ENCODE peak calls at places on chromosome 9, in seven cellular contexts. Y, B, J, M, P, H and R are unnamed samples.

GRCh38 chr9:114287001-114287762 is 35.7 kb upstream of the ORM1 start:
- DNase-seq in Y (no peak), B (no peak), J (no peak), M (peak), P (peak), H (no peak), R (no peak)

GRCh38 chr9:18798106-18798505 is 234.9 kb downstream of the SAXO1 start:
- DNase-seq in Y (no peak), B (no peak), J (no peak), M (no peak), P (no peak), H (no peak), R (no peak)

GRCh38 chr9:89256690-89257089 is 54.3 kb upstream of the CKS2 start:
- DNase-seq in Y (no peak), B (no peak), J (no peak), M (no peak), P (no peak), H (no peak), R (no peak)

GRCh38 chr9:134243778-134244467 is 79.6 kb upstream of the RNU6ATAC start:
- DNase-seq in Y (peak), B (peak), J (no peak), M (no peak), P (no peak), H (no peak), R (peak)

GRCh38 chr9:21081999-21082398 is 4.3 kb upstream of the IFNB1 start:
- DNase-seq in Y (no peak), B (peak), J (no peak), M (no peak), P (no peak), H (no peak), R (no peak)

GRCh38 chr9:127214421-127215265 is 49.9 kb upstream of the GARNL3 start:
- DNase-seq in Y (peak), B (peak), J (peak), M (peak), P (no peak), H (peak), R (no peak)

GRCh38 chr9:91163773-91164471 is 197.8 kb downstream of the AUH start:
- DNase-seq in Y (no peak), B (no peak), J (no peak), M (no peak), P (no peak), H (no peak), R (peak)

GRCh38 chr9:134962065-134962997 is 44.6 kb upstream of the FCN1 start:
- DNase-seq in Y (no peak), B (no peak), J (no peak), M (no peak), P (no peak), H (no peak), R (no peak)

GRCh38 chr9:5718296-5719032 is 89.6 kb downstream of the RIC1 start:
- DNase-seq in Y (no peak), B (no peak), J (no peak), M (no peak), P (no peak), H (no peak), R (no peak)

GRCh38 chr9:114163517-114163924 is 8.2 kb downstream of the COL27A1 start:
- DNase-seq in Y (no peak), B (no peak), J (peak), M (peak), P (peak), H (peak), R (no peak)

GRCh38 chr9:126411225-126411947 is 84.8 kb downstream of the MVB12B start:
- DNase-seq in Y (no peak), B (peak), J (no peak), M (no peak), P (no peak), H (no peak), R (no peak)

GRCh38 chr9:98867434-98868168 is 60.1 kb downstream of the GALNT12 start:
- DNase-seq in Y (peak), B (no peak), J (peak), M (peak), P (peak), H (no peak), R (peak)

GRCh38 chr9:1460143-1460769 is 410.1 kb downstream of the DMRT2 start:
- DNase-seq in Y (no peak), B (peak), J (peak), M (no peak), P (no peak), H (peak), R (no peak)

GRCh38 chr9:89010056-89010455 is 18.8 kb downstream of the S1PR3 start:
- DNase-seq in Y (no peak), B (no peak), J (no peak), M (no peak), P (no peak), H (no peak), R (no peak)

GRCh38 chr9:127081250-127082185 is 40.9 kb downstream of the ANGPTL2 start:
- DNase-seq in Y (no peak), B (no peak), J (no peak), M (no peak), P (no peak), H (no peak), R (no peak)

GRCh38 chr9:124834586-124834985 is 18.7 kb upstream of the WDR38 start:
- DNase-seq in Y (no peak), B (no peak), J (peak), M (no peak), P (no peak), H (no peak), R (no peak)

GRCh38 chr9:32587901-32588300 is 14.9 kb upstream of the NDUFB6 start:
- DNase-seq in Y (peak), B (no peak), J (no peak), M (no peak), P (no peak), H (no peak), R (no peak)

GRCh38 chr9:114206221-114206760 is 51.0 kb downstream of the COL27A1 start:
- DNase-seq in Y (no peak), B (no peak), J (no peak), M (no peak), P (no peak), H (no peak), R (no peak)

GRCh38 chr9:95280745-95281144 is 36.8 kb downstream of the FANCC start:
- DNase-seq in Y (no peak), B (no peak), J (no peak), M (no peak), P (no peak), H (no peak), R (no peak)

GRCh38 chr9:3858961-3859360 is 333.2 kb upstream of the RFX3 start:
- DNase-seq in Y (no peak), B (no peak), J (peak), M (no peak), P (no peak), H (no peak), R (no peak)

GRCh38 chr9:93304574-93305496 is 120.9 kb downstream of the WNK2 start:
- DNase-seq in Y (no peak), B (peak), J (peak), M (peak), P (peak), H (peak), R (peak)

DNA sequence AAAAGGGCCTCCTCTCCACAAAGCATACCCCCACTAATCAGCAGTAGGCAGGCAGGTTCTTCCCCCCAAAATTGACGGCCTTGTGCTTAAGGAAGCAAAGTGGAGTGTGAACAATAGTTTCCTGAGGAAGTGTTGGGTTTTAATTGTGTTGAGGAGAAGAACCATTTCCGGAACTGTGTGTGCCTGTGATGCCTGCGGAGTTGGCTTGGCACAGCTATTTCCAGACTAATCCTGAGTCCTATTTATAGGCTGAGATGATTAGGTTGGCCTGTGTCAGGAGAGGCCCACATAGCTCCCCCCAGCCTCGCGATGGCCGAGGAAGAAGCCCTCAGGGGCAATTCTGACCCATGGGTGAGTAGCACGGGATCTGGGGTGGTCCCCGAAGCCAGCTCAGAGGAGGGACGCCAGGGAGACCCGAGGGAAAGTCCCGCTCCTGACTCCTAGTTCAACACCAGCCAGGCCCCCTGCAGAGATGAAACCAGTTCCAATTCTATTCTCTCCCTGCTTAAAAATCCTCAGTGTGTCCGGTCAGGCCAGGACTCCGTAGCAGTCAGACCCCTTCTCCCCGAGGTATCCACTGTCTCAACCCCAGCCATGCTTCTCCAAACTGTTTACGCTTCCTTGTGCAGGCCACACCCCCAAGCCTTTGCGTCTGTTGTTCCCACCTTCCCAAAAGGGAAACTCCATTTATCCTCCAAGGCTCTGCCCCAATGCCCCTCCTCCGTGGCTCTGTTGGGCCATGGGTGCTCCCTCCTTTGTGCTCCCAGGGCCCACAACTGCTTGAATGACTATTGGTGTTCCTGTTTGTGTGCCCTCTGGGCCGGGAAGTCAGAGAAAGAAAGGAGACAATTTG is 18.1 kb downstream of the GSN start:
- DNase-seq in Y (no peak), B (no peak), J (peak), M (peak), P (peak), H (peak), R (peak)
- H3K4me3 ChIP-seq in Y (no peak), B (no peak), J (peak), M (no peak), P (peak), H (no peak), R (peak)

GRCh38 chr9:69470186-69470977 is 145.4 kb downstream of the ENTREP1 start:
- DNase-seq in Y (no peak), B (no peak), J (peak), M (no peak), P (no peak), H (no peak), R (no peak)
- H3K27ac ChIP-seq in Y (no peak), B (no peak), J (peak), M (no peak), P (no peak), H (no peak), R (no peak)

DNA sequence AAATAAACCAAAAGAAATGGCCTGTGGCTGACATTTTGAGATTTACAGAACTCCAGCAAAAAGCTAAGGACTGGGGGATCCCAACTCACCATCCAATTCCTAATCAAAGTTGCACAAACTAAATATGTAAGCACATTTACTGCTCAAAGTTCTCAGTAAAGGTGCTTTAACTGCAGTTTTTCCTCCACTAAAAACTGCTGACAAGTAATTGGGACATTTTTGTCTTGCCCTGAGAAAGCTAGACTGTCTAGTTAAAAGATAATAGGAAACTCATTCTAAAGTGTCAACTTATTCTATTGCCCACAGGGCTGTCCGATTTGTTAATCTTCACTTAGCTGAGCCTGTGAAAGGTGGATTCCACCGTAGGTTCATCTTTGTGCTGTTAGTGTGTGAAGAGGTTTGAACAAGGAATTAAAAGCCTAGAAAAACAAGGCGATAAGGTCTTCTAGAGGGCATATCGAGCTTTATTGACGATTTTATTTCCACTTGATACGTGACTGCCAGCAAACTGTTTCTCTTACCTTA is 1.0 kb downstream of the DOCK8 start:
- DNase-seq in Y (no peak), B (peak), J (no peak), M (no peak), P (no peak), H (no peak), R (no peak)
- H3K4me3 ChIP-seq in Y (no peak), B (peak), J (peak), M (no peak), P (peak), H (peak), R (peak)

GRCh38 chr9:75906531-75906930 is 16.1 kb downstream of the PCSK5 start:
- DNase-seq in Y (no peak), B (no peak), J (peak), M (no peak), P (no peak), H (no peak), R (no peak)

GRCh38 chr9:75910716-75911115 is 20.2 kb downstream of the PCSK5 start:
- DNase-seq in Y (no peak), B (no peak), J (no peak), M (no peak), P (no peak), H (no peak), R (no peak)

GRCh38 chr9:75909776-75910175 is 19.3 kb downstream of the PCSK5 start:
- DNase-seq in Y (no peak), B (no peak), J (peak), M (no peak), P (no peak), H (no peak), R (no peak)

GRCh38 chr9:75907329-75907728 is 16.9 kb downstream of the PCSK5 start:
- DNase-seq in Y (no peak), B (no peak), J (peak), M (no peak), P (no peak), H (no peak), R (no peak)

GRCh38 chr9:75907863-75908262 is 17.4 kb downstream of the PCSK5 start:
- DNase-seq in Y (no peak), B (no peak), J (peak), M (no peak), P (no peak), H (no peak), R (no peak)
- H3K27ac ChIP-seq in Y (no peak), B (no peak), J (no peak), M (peak), P (no peak), H (no peak), R (no peak)

DNA sequence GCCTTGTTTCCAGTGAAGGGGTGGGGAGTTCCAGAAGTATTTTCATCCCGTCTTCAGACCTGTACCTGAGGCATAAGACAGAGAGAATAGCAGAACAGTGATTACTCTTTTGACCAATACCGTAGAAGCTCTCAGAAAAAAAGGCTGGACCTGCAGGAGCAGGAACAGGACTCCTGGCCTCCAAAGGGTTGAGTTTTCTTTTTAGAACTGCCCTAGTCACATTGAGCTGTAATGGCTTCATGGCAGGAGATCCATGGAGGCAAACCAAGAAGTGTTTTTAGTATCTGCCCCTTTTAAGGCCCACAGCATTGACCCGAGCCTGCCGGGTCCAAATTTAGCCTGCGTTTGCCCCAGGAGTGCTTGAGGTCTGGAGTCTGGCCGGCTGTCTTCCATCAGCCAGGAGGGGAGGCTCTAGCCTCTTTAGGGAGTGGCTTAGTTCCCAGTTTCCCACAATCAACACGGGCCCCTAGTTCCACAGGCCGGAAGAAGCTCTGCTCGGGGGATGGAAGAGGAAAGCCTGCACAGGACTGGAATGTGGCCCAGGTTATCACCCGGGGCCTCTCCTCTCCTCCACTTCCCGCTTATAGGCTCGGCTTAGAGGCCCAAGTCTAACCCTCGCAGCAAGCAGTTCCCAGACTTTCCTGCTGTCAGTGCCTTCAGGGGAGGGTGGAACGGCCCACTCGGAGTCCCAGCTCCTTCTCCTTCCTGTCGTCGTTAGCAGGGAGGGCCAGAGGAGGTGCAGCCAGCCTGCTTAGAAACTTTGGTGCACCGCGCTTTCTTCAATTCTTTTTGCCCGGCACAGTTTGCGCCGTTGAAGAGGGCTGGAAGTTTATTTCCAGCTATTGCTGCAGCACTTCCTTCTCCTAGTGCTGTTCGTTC is 80.7 kb downstream of the C9orf152 start:
- DNase-seq in Y (no peak), B (no peak), J (no peak), M (peak), P (peak), H (peak), R (peak)
- H3K4me3 ChIP-seq in Y (peak), B (no peak), J (no peak), M (peak), P (peak), H (peak), R (peak)